ENCODE peak calls at places on chromosomes 3 and 15, in five cellular contexts. D, O, Y, J and C are unnamed samples.

GRCh38 chr15:60000113-60000823 is 3.8 kb upstream of the FOXB1 start:
- DNase-seq in D (no peak), O (no peak), Y (no peak), J (no peak), C (no peak)

GRCh38 chr3:34260991-34261365 is 462.5 kb downstream of the PDCD6IP start:
- DNase-seq in D (no peak), O (no peak), Y (no peak), J (no peak), C (no peak)

GRCh38 chr3:195748661-195749060 is 27.9 kb downstream of the MUC20 start:
- DNase-seq in D (no peak), O (no peak), Y (no peak), J (no peak), C (no peak)

GRCh38 chr15:41115088-41115651 is 910 bp downstream of the INO80 start:
- DNase-seq in D (no peak), O (no peak), Y (no peak), J (peak; percentile 38), C (peak; percentile 38)

GRCh38 chr3:56456117-56456516 is 12.2 kb downstream of the ERC2 start:
- DNase-seq in D (no peak), O (no peak), Y (no peak), J (no peak), C (no peak)

GRCh38 chr15:39497016-39497758 is 83.7 kb upstream of the THBS1 start:
- DNase-seq in D (no peak), O (no peak), Y (no peak), J (no peak), C (no peak)

GRCh38 chr15:41557673-41558399 is 1.2 kb upstream of the TYRO3 start:
- DNase-seq in D (peak; percentile 77), O (peak; percentile 41), Y (peak; percentile 69), J (peak; percentile 62), C (peak; percentile 70)

GRCh38 chr3:43638594-43639447 is 17.0 kb upstream of the ANO10 start:
- DNase-seq in D (peak; percentile 37), O (no peak), Y (peak; percentile 31), J (no peak), C (peak; percentile 34)

GRCh38 chr15:88649286-88649733 is 10.5 kb downstream of the ISG20 start:
- DNase-seq in D (no peak), O (no peak), Y (peak; percentile 53), J (peak; percentile 87), C (peak; percentile 95)

GRCh38 chr3:155805204-155805801 is 775 bp downstream of the C3orf33 start:
- DNase-seq in D (no peak), O (peak; percentile 16), Y (peak; percentile 46), J (peak; percentile 30), C (peak; percentile 53)

GRCh38 chr15:98420837-98421236 is 227.5 kb upstream of the IGF1R start:
- DNase-seq in D (no peak), O (no peak), Y (no peak), J (no peak), C (no peak)

GRCh38 chr15:57231559-57231958 is 144.7 kb upstream of the CGNL1 start:
- DNase-seq in D (no peak), O (no peak), Y (no peak), J (no peak), C (no peak)

GRCh38 chr3:10233988-10234387 is 14.3 kb upstream of the TATDN2 start:
- DNase-seq in D (no peak), O (no peak), Y (no peak), J (no peak), C (no peak)

GRCh38 chr3:5298453-5298852 is 110.9 kb downstream of the EDEM1 start:
- DNase-seq in D (peak; percentile 68), O (no peak), Y (no peak), J (no peak), C (no peak)

GRCh38 chr15:28018291-28019044 is 80.6 kb downstream of the OCA2 start:
- DNase-seq in D (no peak), O (no peak), Y (no peak), J (no peak), C (no peak)

GRCh38 chr3:10286596-10287295 is 6.0 kb downstream of the GHRL start:
- DNase-seq in D (peak; percentile 69), O (peak; percentile 47), Y (no peak), J (peak; percentile 11), C (peak; percentile 73)

GRCh38 chr3:187843654-187844053 is 98.4 kb upstream of the BCL6 start:
- DNase-seq in D (no peak), O (no peak), Y (no peak), J (no peak), C (no peak)

GRCh38 chr3:45803252-45803935 is 7.1 kb upstream of the SLC6A20 start:
- DNase-seq in D (no peak), O (no peak), Y (no peak), J (no peak), C (no peak)

GRCh38 chr3:16058511-16058910 is 116.0 kb upstream of the GALNT15 start:
- DNase-seq in D (no peak), O (no peak), Y (no peak), J (peak; percentile 44), C (peak; percentile 58)

GRCh38 chr3:69008980-69009379 is 4.5 kb downstream of the EOGT start:
- DNase-seq in D (no peak), O (no peak), Y (no peak), J (peak; percentile 66), C (no peak)

GRCh38 chr3:103923907-103924306 is 1442.8 kb upstream of the ALCAM start:
- DNase-seq in D (no peak), O (no peak), Y (no peak), J (no peak), C (no peak)

GRCh38 chr3:184942735-184943134 is 130.8 kb downstream of the VPS8 start:
- DNase-seq in D (peak; percentile 40), O (no peak), Y (no peak), J (no peak), C (no peak)

GRCh38 chr3:24829011-24829581 is 334.4 kb upstream of the THRB start:
- DNase-seq in D (no peak), O (no peak), Y (peak; percentile 62), J (no peak), C (peak; percentile 17)

GRCh38 chr3:124772081-124772831 is 42.0 kb downstream of the UMPS start:
- DNase-seq in D (no peak), O (peak; percentile 54), Y (no peak), J (peak; percentile 75), C (peak; percentile 57)

GRCh38 chr15:49468440-49468839 is 45.4 kb downstream of the FGF7 start:
- DNase-seq in D (no peak), O (peak; percentile 31), Y (no peak), J (peak; percentile 72), C (peak; percentile 45)

GRCh38 chr3:143216709-143217182 is 97.2 kb downstream of the CHST2 start:
- DNase-seq in D (peak; percentile 24), O (no peak), Y (no peak), J (peak; percentile 7), C (no peak)

DNA sequence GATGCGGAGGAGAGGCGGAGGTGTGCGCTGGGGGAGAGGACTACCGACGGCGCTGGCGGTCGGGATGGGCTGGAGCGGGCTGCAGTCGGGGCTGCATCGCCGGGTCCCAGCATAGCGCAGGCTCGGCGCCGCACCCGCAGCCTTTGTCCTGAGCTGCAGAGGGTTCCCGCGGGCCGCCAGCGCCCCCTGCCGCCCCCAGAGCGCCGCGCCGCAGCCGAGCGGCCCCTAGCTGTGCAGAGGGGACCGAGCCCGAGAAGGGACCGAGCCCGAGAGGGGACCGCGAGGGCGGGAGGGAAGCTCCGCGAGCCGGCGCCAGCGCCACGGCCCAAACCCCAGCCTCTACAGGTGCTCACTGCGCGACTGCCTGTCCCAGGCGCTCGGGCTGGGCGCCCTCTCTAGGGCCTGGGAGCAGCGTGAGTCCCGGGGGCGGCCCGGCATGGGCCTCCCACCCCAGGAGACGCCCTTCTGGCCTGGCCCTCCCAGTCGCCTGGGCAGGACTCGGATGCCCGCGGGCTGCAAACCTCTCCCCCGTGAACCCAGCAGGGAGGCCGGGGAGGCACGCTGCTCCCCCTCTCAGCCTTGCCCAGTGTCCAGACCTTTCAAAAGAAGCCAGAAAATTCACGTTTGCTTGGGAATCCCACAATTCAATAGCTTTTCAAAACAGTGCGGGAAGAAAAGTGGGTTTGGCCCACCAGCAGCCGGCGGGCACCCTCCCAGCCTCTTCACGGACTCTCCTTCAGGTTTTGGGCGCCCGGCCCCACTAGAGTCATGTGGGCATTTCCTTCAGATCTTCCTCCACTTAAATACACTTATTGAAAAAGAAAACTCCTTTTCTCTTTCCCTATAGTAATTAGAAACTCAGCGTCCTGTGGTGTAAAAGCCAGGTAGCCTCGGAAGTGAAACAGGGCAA is 134.7 kb downstream of the TPRA1 start:
- DNase-seq in D (peak; percentile 21), O (peak; percentile 45), Y (peak; percentile 83), J (peak; percentile 38), C (peak; percentile 86)
- H3K4me3 ChIP-seq in D (no peak overlapping the region), O (no peak overlapping the region), Y (peak overlapping the region; percentile 29), J (peak overlapping the region; percentile 44), C (peak overlapping the region; percentile 45)

DNA sequence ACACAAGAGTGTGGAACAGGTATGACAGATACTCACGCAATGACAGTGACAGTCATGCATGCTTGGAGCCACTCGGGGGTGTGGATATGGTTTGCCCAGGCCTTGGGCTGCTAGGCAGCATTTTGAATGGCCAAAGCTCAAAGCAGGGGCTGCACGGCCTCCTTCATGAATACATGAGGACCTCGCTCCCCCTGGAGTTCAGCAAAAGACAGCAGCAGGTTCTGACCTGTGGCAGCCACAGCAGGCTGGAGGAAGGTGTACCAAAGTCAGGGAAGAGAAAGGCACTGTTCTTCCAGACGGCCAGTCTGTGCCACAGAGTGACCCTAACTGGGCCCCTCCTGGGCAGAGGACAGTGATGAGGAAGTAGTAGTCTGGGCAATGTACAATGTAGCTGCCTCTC is 88.2 kb upstream of the C2CD4B start:
- DNase-seq in D (peak; percentile 2), O (no peak), Y (no peak), J (no peak), C (no peak)
- TF ChIP-seq CTCF in D (no peak), O (no peak), Y (no peak), J (no peak), C (no peak)

GRCh38 chr3:157669403-157669802 is 166.2 kb upstream of the VEPH1 start:
- DNase-seq in D (no peak), O (no peak), Y (no peak), J (peak; percentile 48), C (peak; percentile 10)

GRCh38 chr3:157662171-157662570 is 159.0 kb upstream of the VEPH1 start:
- DNase-seq in D (no peak), O (no peak), Y (no peak), J (no peak), C (no peak)

GRCh38 chr3:157667493-157667892 is 164.3 kb upstream of the VEPH1 start:
- DNase-seq in D (no peak), O (no peak), Y (no peak), J (no peak), C (no peak)
- H3K4me3 ChIP-seq in D (no peak overlapping the region), O (no peak overlapping the region), Y (no peak overlapping the region), J (no peak overlapping the region), C (no peak overlapping the region)

GRCh38 chr3:191809326-191809949 is 348.5 kb downstream of the PYDC2 start:
- DNase-seq in D (no peak), O (no peak), Y (no peak), J (no peak), C (no peak)
- TF ChIP-seq CTCF in D (peak; percentile 39), O (no peak), Y (no peak), J (no peak), C (no peak)

GRCh38 chr3:53422954-53423708 is 71.3 kb upstream of the CACNA1D start:
- DNase-seq in D (no peak), O (no peak), Y (no peak), J (no peak), C (no peak)
- H3K4me3 ChIP-seq in D (no peak overlapping the region), O (no peak overlapping the region), Y (no peak overlapping the region), J (no peak overlapping the region), C (no peak overlapping the region)

GRCh38 chr15:82680200-82681102 is 29.2 kb downstream of the AP3B2 start:
- DNase-seq in D (peak; percentile 65), O (no peak), Y (peak; percentile 80), J (no peak), C (no peak)
- TF ChIP-seq CTCF in D (no peak), O (no peak), Y (no peak), J (no peak), C (no peak)